ENCODE peak calls at places on chromosome 11, in eight cellular contexts. One of them, this sample, is unnamed.

GRCh38 chr11:103903005-103903404 is 133.4 kb upstream of the DDI1 start:
- DNase-seq in fibroblast of villous mesenchyme: no peak
- DNase-seq in GM12865: no peak
- DNase-seq in RWPE1: no peak
- DNase-seq in fibroblast of lung: no peak
- DNase-seq in nephron progenitor cell: no peak
- DNase-seq in GM13976: no peak
- DNase-seq in heart left ventricle: no peak
- DNase-seq in this sample: no peak

GRCh38 chr11:10130872-10131271 is 163.1 kb downstream of the SBF2 start:
- DNase-seq in RWPE1: no peak
- DNase-seq in GM13976: no peak
- DNase-seq in GM12865: no peak
- DNase-seq in heart left ventricle: no peak
- DNase-seq in fibroblast of villous mesenchyme: no peak
- DNase-seq in nephron progenitor cell: no peak
- DNase-seq in fibroblast of lung: no peak
- DNase-seq in this sample: no peak

GRCh38 chr11:30313580-30313979 is 9.3 kb upstream of the ARL14EP start:
- DNase-seq in GM13976: no peak
- DNase-seq in fibroblast of villous mesenchyme: no peak
- DNase-seq in heart left ventricle: no peak
- DNase-seq in GM12865: no peak
- DNase-seq in RWPE1: no peak
- DNase-seq in nephron progenitor cell: no peak
- DNase-seq in fibroblast of lung: no peak
- DNase-seq in this sample: no peak

GRCh38 chr11:119709638-119710346 is 19.2 kb downstream of the NECTIN1 start:
- DNase-seq in RWPE1: no peak
- DNase-seq in fibroblast of villous mesenchyme: peak; percentile 61
- DNase-seq in heart left ventricle: peak; percentile 54
- DNase-seq in nephron progenitor cell: peak; percentile 67
- DNase-seq in GM13976: peak; percentile 83
- DNase-seq in GM12865: peak; percentile 61
- DNase-seq in fibroblast of lung: peak; percentile 92
- DNase-seq in this sample: peak; percentile 54

GRCh38 chr11:26943636-26944035 is 50.3 kb upstream of the FIBIN start:
- DNase-seq in GM12865: no peak
- DNase-seq in RWPE1: no peak
- DNase-seq in heart left ventricle: no peak
- DNase-seq in fibroblast of villous mesenchyme: no peak
- DNase-seq in fibroblast of lung: no peak
- DNase-seq in GM13976: no peak
- DNase-seq in nephron progenitor cell: no peak
- DNase-seq in this sample: no peak

GRCh38 chr11:57974830-57975229 is 48.9 kb upstream of the OR9Q1 start:
- DNase-seq in fibroblast of villous mesenchyme: no peak
- DNase-seq in nephron progenitor cell: no peak
- DNase-seq in heart left ventricle: no peak
- DNase-seq in fibroblast of lung: peak; percentile 94
- DNase-seq in RWPE1: no peak
- DNase-seq in GM13976: no peak
- DNase-seq in GM12865: no peak
- DNase-seq in this sample: no peak

GRCh38 chr11:11981364-11981763 is 27.1 kb downstream of the DKK3 start:
- DNase-seq in GM13976: no peak
- DNase-seq in GM12865: no peak
- DNase-seq in fibroblast of lung: no peak
- DNase-seq in heart left ventricle: no peak
- DNase-seq in nephron progenitor cell: no peak
- DNase-seq in RWPE1: no peak
- DNase-seq in fibroblast of villous mesenchyme: no peak
- DNase-seq in this sample: no peak

GRCh38 chr11:111602865-111603632 is 800 bp downstream of the SIK2 start:
- DNase-seq in fibroblast of lung: peak; percentile 63
- DNase-seq in nephron progenitor cell: no peak
- DNase-seq in heart left ventricle: peak; percentile 63
- DNase-seq in fibroblast of villous mesenchyme: peak; percentile 63
- DNase-seq in RWPE1: peak; percentile 26
- DNase-seq in GM12865: peak; percentile 35
- DNase-seq in GM13976: peak; percentile 48
- DNase-seq in this sample: peak; percentile 50

GRCh38 chr11:64237484-64237951 is 3.1 kb downstream of the VEGFB start:
- DNase-seq in nephron progenitor cell: no peak
- DNase-seq in RWPE1: no peak
- DNase-seq in fibroblast of lung: no peak
- DNase-seq in GM13976: no peak
- DNase-seq in GM12865: no peak
- DNase-seq in fibroblast of villous mesenchyme: no peak
- DNase-seq in heart left ventricle: no peak
- DNase-seq in this sample: no peak

GRCh38 chr11:6611092-6612007 is 666 bp downstream of the TAF10 start:
- DNase-seq in fibroblast of lung: peak; percentile 44
- DNase-seq in heart left ventricle: no peak
- DNase-seq in RWPE1: no peak
- DNase-seq in GM13976: peak; percentile 28
- DNase-seq in fibroblast of villous mesenchyme: peak; percentile 24
- DNase-seq in GM12865: peak; percentile 29
- DNase-seq in nephron progenitor cell: no peak
- DNase-seq in this sample: peak; percentile 40

GRCh38 chr11:108561535-108561991 is 32.0 kb downstream of the EXPH5 start:
- DNase-seq in GM12865: no peak
- DNase-seq in fibroblast of lung: peak; percentile 82
- DNase-seq in GM13976: no peak
- DNase-seq in RWPE1: no peak
- DNase-seq in fibroblast of villous mesenchyme: peak; percentile 40
- DNase-seq in heart left ventricle: no peak
- DNase-seq in nephron progenitor cell: no peak
- DNase-seq in this sample: no peak

GRCh38 chr11:123450593-123450992 is 20.5 kb downstream of the GRAMD1B start:
- DNase-seq in heart left ventricle: peak; percentile 34
- DNase-seq in fibroblast of villous mesenchyme: no peak
- DNase-seq in GM13976: no peak
- DNase-seq in fibroblast of lung: peak; percentile 76
- DNase-seq in nephron progenitor cell: no peak
- DNase-seq in RWPE1: no peak
- DNase-seq in GM12865: no peak
- DNase-seq in this sample: no peak

GRCh38 chr11:77377734-77378133 is 76.2 kb upstream of the GDPD4 start:
- DNase-seq in GM12865: no peak
- DNase-seq in fibroblast of villous mesenchyme: no peak
- DNase-seq in heart left ventricle: no peak
- DNase-seq in GM13976: no peak
- DNase-seq in nephron progenitor cell: no peak
- DNase-seq in fibroblast of lung: peak; percentile 18
- DNase-seq in RWPE1: no peak
- DNase-seq in this sample: no peak

GRCh38 chr11:57368106-57368826 is 12.7 kb downstream of the PRG3 start:
- DNase-seq in nephron progenitor cell: no peak
- DNase-seq in GM12865: no peak
- DNase-seq in fibroblast of villous mesenchyme: no peak
- DNase-seq in fibroblast of lung: no peak
- DNase-seq in RWPE1: peak; percentile 13
- DNase-seq in heart left ventricle: no peak
- DNase-seq in GM13976: no peak
- DNase-seq in this sample: no peak

GRCh38 chr11:44868455-44869421 is 81.9 kb downstream of the TP53I11 start:
- DNase-seq in GM12865: no peak
- DNase-seq in nephron progenitor cell: no peak
- DNase-seq in fibroblast of lung: no peak
- DNase-seq in fibroblast of villous mesenchyme: no peak
- DNase-seq in RWPE1: no peak
- DNase-seq in GM13976: no peak
- DNase-seq in heart left ventricle: no peak
- DNase-seq in this sample: no peak

GRCh38 chr11:44243086-44243485 is 66.9 kb downstream of the ALX4 start:
- DNase-seq in fibroblast of lung: no peak
- DNase-seq in nephron progenitor cell: no peak
- DNase-seq in heart left ventricle: no peak
- DNase-seq in fibroblast of villous mesenchyme: no peak
- DNase-seq in GM13976: no peak
- DNase-seq in GM12865: no peak
- DNase-seq in RWPE1: no peak
- DNase-seq in this sample: no peak

GRCh38 chr11:32870676-32871075 is 21.9 kb upstream of the QSER1 start:
- DNase-seq in RWPE1: no peak
- DNase-seq in GM13976: peak; percentile 27
- DNase-seq in fibroblast of villous mesenchyme: no peak
- DNase-seq in fibroblast of lung: no peak
- DNase-seq in heart left ventricle: no peak
- DNase-seq in nephron progenitor cell: peak; percentile 21
- DNase-seq in GM12865: peak; percentile 24
- DNase-seq in this sample: peak; percentile 50
- TF ChIP-seq CTCF in RWPE1: no peak
- TF ChIP-seq CTCF in GM13976: no peak
- TF ChIP-seq CTCF in fibroblast of villous mesenchyme: peak; percentile 46
- TF ChIP-seq CTCF in fibroblast of lung: peak; percentile 20
- TF ChIP-seq CTCF in heart left ventricle: peak; percentile 15
- TF ChIP-seq CTCF in nephron progenitor cell: peak; percentile 18
- TF ChIP-seq CTCF in GM12865: peak; percentile 31
- TF ChIP-seq CTCF in this sample: no peak

GRCh38 chr11:125941606-125942275 is 4.1 kb upstream of the VSIG10L2 start:
- DNase-seq in fibroblast of lung: peak; percentile 10
- DNase-seq in nephron progenitor cell: peak; percentile 73
- DNase-seq in heart left ventricle: peak; percentile 79
- DNase-seq in GM12865: peak; percentile 47
- DNase-seq in RWPE1: peak; percentile 50
- DNase-seq in fibroblast of villous mesenchyme: peak; percentile 21
- DNase-seq in GM13976: peak; percentile 81
- DNase-seq in this sample: peak; percentile 73

GRCh38 chr11:125942771-125943428 is 2.9 kb upstream of the VSIG10L2 start:
- DNase-seq in fibroblast of villous mesenchyme: no peak
- DNase-seq in RWPE1: no peak
- DNase-seq in heart left ventricle: no peak
- DNase-seq in GM13976: no peak
- DNase-seq in GM12865: no peak
- DNase-seq in fibroblast of lung: no peak
- DNase-seq in nephron progenitor cell: no peak
- DNase-seq in this sample: no peak

GRCh38 chr11:125943661-125944349 is 2.0 kb upstream of the VSIG10L2 start:
- DNase-seq in fibroblast of villous mesenchyme: no peak
- DNase-seq in fibroblast of lung: no peak
- DNase-seq in GM12865: no peak
- DNase-seq in RWPE1: no peak
- DNase-seq in heart left ventricle: no peak
- DNase-seq in GM13976: no peak
- DNase-seq in nephron progenitor cell: no peak
- DNase-seq in this sample: no peak

GRCh38 chr11:125941241-125941605 is 4.6 kb upstream of the VSIG10L2 start:
- DNase-seq in heart left ventricle: no peak
- DNase-seq in GM13976: no peak
- DNase-seq in RWPE1: no peak
- DNase-seq in fibroblast of lung: no peak
- DNase-seq in nephron progenitor cell: no peak
- DNase-seq in fibroblast of villous mesenchyme: no peak
- DNase-seq in GM12865: no peak
- DNase-seq in this sample: no peak

DNA sequence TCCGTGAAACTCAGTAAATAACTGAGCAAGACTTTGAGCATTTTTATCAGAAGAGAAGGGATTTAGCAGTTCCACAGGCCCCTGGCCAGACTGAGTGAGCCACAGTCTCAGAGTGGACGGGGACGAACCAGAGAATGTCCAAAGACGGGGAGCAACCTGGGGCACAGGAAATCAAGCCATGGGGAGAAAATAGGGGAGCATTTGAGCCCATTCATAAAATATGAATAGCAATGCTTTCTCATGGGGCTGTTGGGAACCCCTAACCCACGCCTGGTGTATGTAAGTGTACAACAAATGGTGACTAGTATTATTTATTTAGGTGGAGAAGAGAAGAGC is 3.6 kb upstream of the VSIG10L2 start:
- DNase-seq in fibroblast of villous mesenchyme: no peak
- DNase-seq in GM12865: no peak
- DNase-seq in RWPE1: no peak
- DNase-seq in nephron progenitor cell: no peak
- DNase-seq in heart left ventricle: no peak
- DNase-seq in fibroblast of lung: no peak
- DNase-seq in GM13976: no peak
- DNase-seq in this sample: no peak
- TF ChIP-seq CTCF in fibroblast of villous mesenchyme: no peak
- TF ChIP-seq CTCF in GM12865: no peak
- TF ChIP-seq CTCF in RWPE1: peak; percentile 10
- TF ChIP-seq CTCF in nephron progenitor cell: no peak
- TF ChIP-seq CTCF in heart left ventricle: no peak
- TF ChIP-seq CTCF in fibroblast of lung: no peak
- TF ChIP-seq CTCF in GM13976: no peak
- TF ChIP-seq CTCF in this sample: peak; percentile 23

DNA sequence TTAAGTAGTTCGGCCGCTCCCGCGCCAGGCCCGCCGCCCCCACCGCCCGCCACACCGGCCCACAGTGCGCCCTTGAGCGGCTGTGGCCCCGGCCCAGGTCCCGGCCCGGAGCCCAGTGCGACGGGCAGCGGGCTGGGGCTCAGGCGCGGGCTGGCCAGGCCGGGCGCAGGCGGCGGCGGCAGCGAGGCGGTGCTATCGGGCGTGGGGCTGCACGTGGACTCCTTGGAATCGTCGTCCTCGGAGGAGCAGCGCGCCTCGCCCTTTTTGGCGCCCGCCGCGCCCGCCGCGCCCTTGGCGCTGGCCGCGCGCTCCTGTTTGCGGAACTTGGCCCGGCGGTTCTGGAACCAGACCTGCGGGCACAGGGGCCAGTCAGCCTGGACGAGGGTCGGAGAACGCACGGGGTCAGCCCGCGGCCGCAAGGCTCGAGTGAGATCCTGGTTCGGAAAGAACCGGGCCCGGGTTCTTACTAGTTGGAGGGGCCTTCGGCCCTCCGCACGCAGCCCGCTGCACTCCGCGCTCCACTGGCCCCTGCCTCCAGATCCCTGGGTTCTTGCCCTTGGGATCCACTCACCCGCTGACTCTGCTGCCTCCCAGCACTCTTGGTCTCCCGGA is 4.0 kb downstream of the PHOX2A start:
- DNase-seq in fibroblast of villous mesenchyme: peak; percentile 36
- DNase-seq in heart left ventricle: peak; percentile 72
- DNase-seq in nephron progenitor cell: peak; percentile 56
- DNase-seq in RWPE1: no peak
- DNase-seq in GM13976: no peak
- DNase-seq in GM12865: no peak
- DNase-seq in fibroblast of lung: peak; percentile 11
- DNase-seq in this sample: no peak
- TF ChIP-seq CTCF in fibroblast of villous mesenchyme: no peak
- TF ChIP-seq CTCF in heart left ventricle: no peak
- TF ChIP-seq CTCF in nephron progenitor cell: no peak
- TF ChIP-seq CTCF in RWPE1: no peak
- TF ChIP-seq CTCF in GM13976: no peak
- TF ChIP-seq CTCF in GM12865: no peak
- TF ChIP-seq CTCF in fibroblast of lung: no peak
- TF ChIP-seq CTCF in this sample: no peak

DNA sequence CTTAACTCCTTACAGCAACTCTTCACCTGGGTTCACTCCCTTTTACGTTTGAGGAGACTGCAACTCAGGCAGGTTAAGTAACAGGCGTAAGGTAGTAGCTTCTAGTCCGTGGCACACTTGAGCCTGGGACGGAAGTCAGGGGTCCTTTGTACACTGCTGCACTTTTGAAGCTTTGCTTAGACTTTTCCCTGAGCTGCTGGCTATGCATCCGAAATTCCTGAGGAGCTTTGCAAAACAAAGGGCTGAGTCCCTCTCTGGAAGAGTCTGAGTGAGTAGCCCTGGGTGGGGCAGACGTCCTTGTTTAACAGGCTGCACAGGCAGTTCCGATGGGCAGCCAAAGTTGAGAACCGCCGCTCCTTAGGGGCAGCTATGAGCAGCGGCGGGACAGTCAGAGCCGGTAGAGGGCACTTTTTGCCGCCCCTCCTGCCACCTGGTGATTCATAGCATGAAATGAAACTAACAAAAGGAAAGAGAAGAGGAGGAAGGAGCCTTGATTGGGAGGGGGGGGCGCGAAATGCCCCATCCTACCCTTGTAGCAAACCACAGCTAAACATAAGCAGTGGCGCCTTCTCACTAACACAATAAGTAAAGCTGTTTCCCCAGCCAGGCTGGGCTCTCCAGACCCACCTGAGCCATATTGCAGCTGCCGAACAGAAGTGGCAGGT is 1.4 kb downstream of the TMEM109 start:
- DNase-seq in fibroblast of villous mesenchyme: peak; percentile 48
- DNase-seq in GM13976: peak; percentile 75
- DNase-seq in GM12865: peak; percentile 89
- DNase-seq in fibroblast of lung: peak; percentile 61
- DNase-seq in RWPE1: peak; percentile 82
- DNase-seq in nephron progenitor cell: peak; percentile 57
- DNase-seq in heart left ventricle: peak; percentile 69
- DNase-seq in this sample: peak; percentile 91
- TF ChIP-seq CTCF in fibroblast of villous mesenchyme: peak; percentile 29
- TF ChIP-seq CTCF in GM13976: peak; percentile 66
- TF ChIP-seq CTCF in GM12865: peak; percentile 36
- TF ChIP-seq CTCF in fibroblast of lung: peak; percentile 14
- TF ChIP-seq CTCF in RWPE1: peak; percentile 61
- TF ChIP-seq CTCF in nephron progenitor cell: no peak
- TF ChIP-seq CTCF in heart left ventricle: peak; percentile 5
- TF ChIP-seq CTCF in this sample: peak; percentile 40